ENCODE peak calls at places on chromosome 20, in seven cellular contexts. R is AG08396; Q is DMS79 treated with DMSO at 0.1 percent for 48 hours; A is nucleus accumbens; J is posterior cingulate gyrus; E is fibroblast of lung; K is activated T-helper 1 cell treated with anti-CD3 and anti-CD28 coated beads, Interleukin-2, amount 50 U/mL, for 16 hours. W is an unnamed sample.

GRCh38 chr20:38892091-38892981 is 33.9 kb upstream of the FAM83D start:
- DNase-seq in J (no peak), Q (no peak), K (no peak), A (no peak), E (no peak), R (no peak), W (no peak)

GRCh38 chr20:51199920-51200319 is 177.0 kb upstream of the KCNG1 start:
- DNase-seq in E (no peak), Q (no peak), J (no peak), A (no peak), R (no peak), K (no peak), W (no peak)

GRCh38 chr20:23174821-23175220 is 88.7 kb upstream of the CD93 start:
- DNase-seq in J (no peak), E (no peak), K (no peak), A (no peak), Q (no peak), R (no peak), W (no peak)

GRCh38 chr20:57580478-57581201 is 19.7 kb downstream of the PCK1 start:
- DNase-seq in J (no peak), A (no peak), E (no peak), Q (no peak), R (no peak), K (no peak), W (no peak)

GRCh38 chr20:51129201-51129671 is 106.3 kb upstream of the KCNG1 start:
- DNase-seq in A (no peak), E (no peak), K (no peak), R (no peak), Q (no peak), J (no peak), W (no peak)

GRCh38 chr20:34114809-34115208 is 2.8 kb upstream of the EIF2S2 start:
- DNase-seq in J (no peak), A (no peak), E (no peak), Q (no peak), K (no peak), R (no peak), W (no peak)

GRCh38 chr20:309841-310644 is 12.7 kb downstream of the ZCCHC3 start:
- DNase-seq in J (peak), A (peak), R (peak), E (peak), K (peak), Q (peak), W (peak)

GRCh38 chr20:39004508-39004907 is 42.4 kb downstream of the DHX35 start:
- DNase-seq in J (no peak), K (no peak), E (no peak), A (no peak), R (no peak), Q (peak), W (no peak)

GRCh38 chr20:20480689-20481088 is 112.8 kb downstream of the INSM1 start:
- DNase-seq in J (no peak), E (peak), R (peak), A (no peak), K (no peak), Q (no peak), W (no peak)

GRCh38 chr20:10581823-10582222 is 92.0 kb downstream of the JAG1 start:
- DNase-seq in E (peak), J (no peak), Q (no peak), A (no peak), K (no peak), R (no peak), W (no peak)

GRCh38 chr20:57753332-57754164 is 43.7 kb upstream of the PMEPA1 start:
- DNase-seq in K (no peak), E (no peak), J (no peak), Q (peak), A (no peak), R (no peak), W (no peak)

GRCh38 chr20:6769953-6770831 is 2.7 kb downstream of the BMP2 start:
- DNase-seq in E (peak), J (no peak), R (peak), A (no peak), K (no peak), Q (peak), W (no peak)

GRCh38 chr20:52959125-52959524 is 13.0 kb upstream of the TSHZ2 start:
- DNase-seq in K (no peak), A (no peak), J (no peak), Q (no peak), E (peak), R (no peak), W (peak)

W was measured in foreskin melanocyte.